ENCODE peak calls at places on chromosomes 5 and 9, in four cellular contexts. U, Y, X and I are unnamed samples.

GRCh38 chr9:92035687-92036410 is 79.4 kb downstream of the SPTLC1 start:
- DNase-seq in X (no peak), U (no peak), Y (no peak), I (no peak)

GRCh38 chr5:147455822-147456221 is 54.0 kb downstream of the DPYSL3 start:
- DNase-seq in U (no peak), X (no peak), Y (no peak), I (no peak)

GRCh38 chr9:106896695-106897094 is 33.7 kb downstream of the ZNF462 start:
- DNase-seq in X (no peak), Y (no peak), U (no peak), I (no peak)

GRCh38 chr5:147935032-147935431 is 28.7 kb upstream of the C5orf46 start:
- DNase-seq in X (no peak), U (peak; percentile 36), Y (peak; percentile 21), I (no peak)

GRCh38 chr5:125486634-125487033 is 740.2 kb upstream of the ZNF608 start:
- DNase-seq in X (no peak), Y (no peak), U (no peak), I (no peak)

GRCh38 chr9:120918931-120919638 is 7.5 kb downstream of the TRAF1 start:
- DNase-seq in U (no peak), Y (no peak), X (no peak), I (no peak)

GRCh38 chr5:123138774-123139173 is 49.7 kb downstream of the PRDM6 start:
- DNase-seq in U (no peak), Y (no peak), X (no peak), I (no peak)

GRCh38 chr5:57662991-57663390 is 180.4 kb upstream of the ACTBL2 start:
- DNase-seq in X (no peak), U (no peak), Y (no peak), I (no peak)

GRCh38 chr5:138095100-138095907 is 11.5 kb downstream of the WNT8A start:
- DNase-seq in X (no peak), Y (no peak), U (no peak), I (no peak)

GRCh38 chr9:88537743-88538055 is 2.7 kb downstream of the NXNL2 start:
- DNase-seq in X (peak; percentile 90), U (peak; percentile 57), Y (no peak), I (no peak)

GRCh38 chr9:108322326-108323098 is 533.3 kb downstream of the ACTL7B start:
- DNase-seq in X (no peak), U (no peak), Y (no peak), I (no peak)

GRCh38 chr9:121886759-121887485 is 206.2 kb downstream of the TTLL11 start:
- DNase-seq in X (no peak), Y (peak; percentile 79), U (no peak), I (no peak)

GRCh38 chr9:37929441-37929895 is 25.5 kb upstream of the SLC25A51 start:
- DNase-seq in X (no peak), Y (no peak), U (no peak), I (no peak)

GRCh38 chr5:31464081-31464480 is 67.8 kb downstream of the DROSHA start:
- DNase-seq in U (no peak), Y (no peak), X (no peak), I (no peak)

GRCh38 chr5:154262376-154262775 is 71.8 kb downstream of the GALNT10 start:
- DNase-seq in Y (no peak), U (peak; percentile 41), X (no peak), I (no peak)

GRCh38 chr9:102054811-102055210 is 316.4 kb upstream of the GRIN3A start:
- DNase-seq in U (no peak), Y (no peak), X (no peak), I (no peak)

GRCh38 chr9:123686131-123686848 is 243.6 kb downstream of the DENND1A start:
- DNase-seq in X (no peak), Y (peak; percentile 33), U (no peak), I (no peak)

GRCh38 chr9:96854877-96855273 is 561 bp upstream of the ZNF782 start:
- DNase-seq in X (no peak), Y (no peak), U (no peak), I (no peak)

GRCh38 chr9:81264516-81264915 is 424.8 kb downstream of the TLE1 start:
- DNase-seq in X (no peak), Y (no peak), U (no peak), I (no peak)

GRCh38 chr5:116442095-116442534 is 132.5 kb downstream of the SEMA6A start:
- DNase-seq in Y (no peak), U (no peak), X (no peak), I (no peak)

GRCh38 chr5:40717281-40717680 is 37.6 kb downstream of the PTGER4 start:
- DNase-seq in U (no peak), Y (no peak), X (no peak), I (no peak)

GRCh38 chr5:177404641-177405134 is 4.2 kb upstream of the PFN3 start:
- DNase-seq in U (no peak), X (no peak), Y (no peak), I (no peak)

GRCh38 chr5:179228341-179229121 is 116.7 kb downstream of the ADAMTS2 start:
- DNase-seq in X (no peak), Y (no peak), U (peak; percentile 49), I (no peak)

GRCh38 chr9:136643596-136644342 is 18.9 kb upstream of the EGFL7 start:
- DNase-seq in U (peak; percentile 45), X (peak; percentile 73), Y (no peak), I (no peak)

GRCh38 chr9:136644593-136645342 is 17.9 kb upstream of the EGFL7 start:
- DNase-seq in X (peak; percentile 91), Y (peak; percentile 59), U (peak; percentile 82), I (no peak)

GRCh38 chr9:136645343-136645902 is 17.3 kb upstream of the EGFL7 start:
- DNase-seq in U (no peak), X (no peak), Y (no peak), I (no peak)

GRCh38 chr9:136645903-136646754 is 16.6 kb upstream of the EGFL7 start:
- DNase-seq in X (peak; percentile 83), Y (no peak), U (peak; percentile 74), I (no peak)

DNA sequence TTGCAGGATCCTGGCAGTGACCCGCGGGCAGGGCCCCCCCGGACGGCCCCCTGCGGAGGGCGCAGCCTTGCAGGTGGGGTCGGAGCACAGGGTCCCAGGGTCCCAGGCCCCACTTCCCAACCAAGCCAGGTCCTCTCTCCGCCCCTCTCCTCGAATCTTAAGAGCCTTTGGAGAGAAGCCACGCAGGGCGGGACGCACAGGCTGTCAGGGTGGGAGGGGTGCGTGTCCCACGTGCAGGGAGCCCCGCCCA is 18.4 kb upstream of the EGFL7 start:
- DNase-seq in U (no peak), Y (no peak), X (peak; percentile 94), I (no peak)
- H3K4me3 ChIP-seq in U (peak overlapping the region; percentile 32), Y (no peak overlapping the region), X (no peak overlapping the region), I (no peak overlapping the region)

DNA sequence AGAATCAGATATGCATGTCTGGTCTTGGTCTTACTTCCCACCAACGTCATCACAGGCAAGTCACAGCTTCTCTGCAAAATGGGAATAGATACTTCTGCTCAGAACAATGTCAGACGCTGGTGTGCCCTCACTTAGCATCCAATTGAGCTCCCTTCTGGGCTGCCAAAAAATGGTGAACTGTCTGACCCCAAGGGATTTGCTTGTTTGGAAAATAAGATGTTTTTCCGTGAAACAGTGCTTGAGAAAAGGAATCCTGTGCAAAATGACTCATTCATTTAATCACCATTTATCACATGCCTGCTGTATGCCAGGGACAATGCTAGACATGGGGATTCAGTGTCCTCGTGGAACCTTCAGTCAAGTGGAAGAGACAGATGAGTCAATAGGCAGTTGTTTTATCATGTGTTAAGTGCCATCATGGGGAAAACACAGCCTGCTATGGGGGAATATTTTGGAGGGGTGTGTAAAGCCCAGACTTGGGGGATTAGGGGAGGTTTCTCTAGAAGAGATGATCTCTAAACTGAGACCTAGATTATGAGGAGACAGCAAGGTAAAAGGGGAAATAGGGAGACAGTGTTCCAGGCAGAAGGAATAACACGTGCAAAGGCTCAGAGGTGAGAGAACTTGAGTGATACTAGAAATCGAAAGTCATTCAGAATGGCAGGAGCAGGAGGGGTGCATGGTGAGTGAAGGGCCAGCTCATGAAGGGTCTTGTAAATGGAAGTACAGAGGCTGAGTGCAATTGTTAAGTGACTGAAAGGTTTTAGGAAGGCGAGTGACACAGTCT is 3.8 kb downstream of the NIPAL4 start:
- DNase-seq in X (no peak), U (no peak), Y (no peak), I (no peak)
- H3K4me3 ChIP-seq in X (no peak overlapping the region), U (no peak overlapping the region), Y (no peak overlapping the region), I (no peak overlapping the region)

GRCh38 chr5:160260881-160261815 is 31.8 kb downstream of the FABP6 start:
- DNase-seq in U (peak; percentile 54), X (no peak), Y (no peak), I (no peak)
- H3K4me3 ChIP-seq in U (no peak overlapping the region), X (no peak overlapping the region), Y (no peak overlapping the region), I (no peak overlapping the region)

DNA sequence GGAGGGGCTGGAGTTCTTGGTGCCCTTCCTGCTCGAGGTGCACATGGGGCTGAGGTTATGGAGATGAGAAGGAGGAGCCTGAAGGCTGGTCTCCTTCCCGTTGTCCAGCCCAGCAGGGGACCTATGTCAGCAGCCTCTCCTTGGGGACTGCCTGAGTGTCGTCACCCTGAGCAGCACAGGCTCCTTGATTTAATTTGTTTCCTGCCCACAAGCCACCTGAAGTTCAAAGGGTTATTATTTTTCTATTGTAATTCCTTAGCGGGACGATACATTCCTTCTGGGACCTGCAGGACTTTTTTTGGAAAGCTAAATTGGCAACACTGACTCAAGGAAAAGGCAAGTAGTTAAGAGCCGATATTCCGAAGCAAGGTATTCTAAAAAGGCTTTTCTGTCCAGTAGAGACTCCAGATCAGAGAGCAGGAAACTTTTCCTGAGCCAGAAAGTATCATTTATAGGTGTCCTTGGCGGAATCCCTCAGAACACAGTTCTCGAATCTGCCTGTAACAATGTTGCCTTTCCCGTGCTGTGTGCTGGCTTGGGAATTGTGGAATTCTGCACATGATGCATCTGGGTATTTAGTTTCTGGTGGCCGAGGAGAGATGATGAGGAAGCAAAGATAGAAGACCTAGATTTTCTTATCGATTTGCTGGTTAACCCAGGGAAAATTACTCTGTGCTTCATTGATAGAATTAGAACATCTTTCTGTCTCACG is 55.4 kb downstream of the ARHGAP26 start:
- DNase-seq in X (no peak), Y (no peak), U (peak; percentile 26), I (no peak)
- H3K4me3 ChIP-seq in X (no peak overlapping the region), Y (no peak overlapping the region), U (no peak overlapping the region), I (no peak overlapping the region)

GRCh38 chr9:8850916-8851315 is 1051.3 kb upstream of the DMAC1 start:
- DNase-seq in X (no peak), Y (no peak), U (no peak), I (no peak)
- H3K4me3 ChIP-seq in X (no peak overlapping the region), Y (no peak overlapping the region), U (no peak overlapping the region), I (no peak overlapping the region)

GRCh38 chr9:73370053-73370452 is 218.4 kb downstream of the ANXA1 start:
- DNase-seq in U (no peak), Y (no peak), X (no peak), I (no peak)
- H3K4me3 ChIP-seq in U (no peak overlapping the region), Y (no peak overlapping the region), X (no peak overlapping the region), I (no peak overlapping the region)

DNA sequence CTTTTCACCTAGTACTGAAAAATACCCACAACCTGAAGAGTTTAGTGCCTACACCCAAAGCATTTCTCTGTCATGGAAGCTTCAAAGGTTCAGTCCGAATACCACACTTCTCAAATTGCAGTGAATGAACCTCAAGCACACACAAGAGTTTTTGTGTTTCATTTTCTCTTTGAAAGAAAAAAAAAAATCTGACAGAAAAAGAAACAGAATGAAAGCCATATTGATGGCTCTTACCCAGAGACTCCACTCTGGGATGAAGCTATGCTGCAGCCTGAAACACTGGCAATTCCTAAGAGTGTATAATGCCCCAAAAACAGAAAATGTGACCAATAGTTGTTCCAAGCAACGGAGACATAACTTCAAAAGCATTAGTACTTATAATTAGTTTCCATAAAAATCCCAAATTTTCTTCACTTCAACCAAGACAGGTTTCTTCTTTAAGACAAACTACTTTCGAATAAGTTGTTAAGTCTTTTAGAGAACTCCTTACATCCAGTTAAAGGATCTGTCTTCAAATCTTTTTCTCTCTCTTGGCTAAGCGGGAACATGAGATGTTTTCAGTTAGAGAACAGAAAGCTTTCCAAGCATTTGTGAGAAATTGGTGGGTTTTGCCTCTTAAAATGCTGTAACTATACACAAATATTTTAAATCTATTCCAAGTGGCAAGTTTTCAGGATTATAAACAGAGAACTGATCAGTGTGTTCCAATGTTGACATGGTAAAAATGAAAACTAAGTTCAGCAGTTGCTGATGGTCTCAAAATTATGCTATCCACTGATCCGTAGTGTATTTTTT is 100.6 kb downstream of the EBF1 start:
- DNase-seq in U (no peak), X (no peak), Y (no peak), I (no peak)
- H3K4me3 ChIP-seq in U (no peak overlapping the region), X (peak overlapping the region; percentile 18), Y (no peak overlapping the region), I (no peak overlapping the region)